ENCODE peak calls at places on chromosomes 13 and 19, in four cellular contexts. One of them, this sample, is unnamed.

GRCh38 chr13:37226966-37227365 is 121.5 kb upstream of the CSNK1A1L start:
- DNase-seq in omental fat pad: no peak
- DNase-seq in fibroblast of lung: no peak
- DNase-seq in Ammon's horn: no peak
- DNase-seq in this sample: no peak

GRCh38 chr19:2011169-2011568 is 4.3 kb downstream of the BTBD2 start:
- DNase-seq in omental fat pad: no peak
- DNase-seq in fibroblast of lung: no peak
- DNase-seq in Ammon's horn: no peak
- DNase-seq in this sample: no peak

GRCh38 chr13:28659611-28659970 is 661 bp downstream of the POMP start:
- DNase-seq in omental fat pad: no peak
- DNase-seq in fibroblast of lung: peak; percentile 57
- DNase-seq in Ammon's horn: no peak
- DNase-seq in this sample: no peak

GRCh38 chr13:62512194-62513141 is 1096.8 kb upstream of the PCDH20 start:
- DNase-seq in omental fat pad: no peak
- DNase-seq in fibroblast of lung: peak; percentile 36
- DNase-seq in Ammon's horn: peak; percentile 50
- DNase-seq in this sample: peak; percentile 56

GRCh38 chr13:106083620-106084350 is 451.7 kb downstream of the EFNB2 start:
- DNase-seq in omental fat pad: no peak
- DNase-seq in fibroblast of lung: peak; percentile 59
- DNase-seq in Ammon's horn: peak; percentile 43
- DNase-seq in this sample: no peak

GRCh38 chr13:102729560-102730275 is 34.9 kb upstream of the METTL21C start:
- DNase-seq in omental fat pad: no peak
- DNase-seq in fibroblast of lung: peak; percentile 92
- DNase-seq in Ammon's horn: no peak
- DNase-seq in this sample: peak; percentile 54

GRCh38 chr19:51607920-51608562 is 22.2 kb downstream of the SIGLEC5 start:
- DNase-seq in omental fat pad: peak; percentile 77
- DNase-seq in fibroblast of lung: peak; percentile 64
- DNase-seq in Ammon's horn: peak; percentile 64
- DNase-seq in this sample: no peak

GRCh38 chr13:30047154-30047874 is 196.9 kb upstream of the UBL3 start:
- DNase-seq in omental fat pad: no peak
- DNase-seq in fibroblast of lung: no peak
- DNase-seq in Ammon's horn: no peak
- DNase-seq in this sample: no peak

GRCh38 chr19:17436874-17437267 is 11.6 kb downstream of the TMEM221 start:
- DNase-seq in omental fat pad: no peak
- DNase-seq in fibroblast of lung: no peak
- DNase-seq in Ammon's horn: no peak
- DNase-seq in this sample: no peak

GRCh38 chr19:47467914-47468313 is 3.8 kb downstream of the SLC8A2 start:
- DNase-seq in omental fat pad: no peak
- DNase-seq in fibroblast of lung: no peak
- DNase-seq in Ammon's horn: no peak
- DNase-seq in this sample: no peak

GRCh38 chr13:23984541-23984940 is 87.2 kb upstream of the C1QTNF9B start:
- DNase-seq in omental fat pad: no peak
- DNase-seq in fibroblast of lung: no peak
- DNase-seq in Ammon's horn: no peak
- DNase-seq in this sample: no peak

GRCh38 chr13:110373617-110374016 is 66.5 kb downstream of the COL4A2 start:
- DNase-seq in omental fat pad: no peak
- DNase-seq in fibroblast of lung: no peak
- DNase-seq in Ammon's horn: no peak
- DNase-seq in this sample: no peak

GRCh38 chr13:70108276-70108845 is at the start of gene KLHL1:
- DNase-seq in omental fat pad: no peak
- DNase-seq in fibroblast of lung: no peak
- DNase-seq in Ammon's horn: peak; percentile 3
- DNase-seq in this sample: no peak

GRCh38 chr19:28224441-28224840 is 988.5 kb downstream of the UQCRFS1 start:
- DNase-seq in omental fat pad: no peak
- DNase-seq in fibroblast of lung: no peak
- DNase-seq in Ammon's horn: no peak
- DNase-seq in this sample: no peak

GRCh38 chr19:8638078-8638619 is 7.7 kb downstream of the NFILZ start:
- DNase-seq in omental fat pad: no peak
- DNase-seq in fibroblast of lung: no peak
- DNase-seq in Ammon's horn: peak; percentile 43
- DNase-seq in this sample: no peak

GRCh38 chr19:10390652-10391286 is 10.4 kb upstream of the TYK2 start:
- DNase-seq in omental fat pad: peak; percentile 55
- DNase-seq in fibroblast of lung: peak; percentile 78
- DNase-seq in Ammon's horn: peak; percentile 80
- DNase-seq in this sample: peak; percentile 54

GRCh38 chr19:19551862-19552192 is 13.8 kb downstream of the CILP2 start:
- DNase-seq in omental fat pad: no peak
- DNase-seq in fibroblast of lung: no peak
- DNase-seq in Ammon's horn: no peak
- DNase-seq in this sample: no peak

GRCh38 chr19:20359933-20360720 is 193.1 kb downstream of the ZNF486 start:
- DNase-seq in omental fat pad: no peak
- DNase-seq in fibroblast of lung: no peak
- DNase-seq in Ammon's horn: peak; percentile 14
- DNase-seq in this sample: no peak

GRCh38 chr19:19956431-19957075 is 55.8 kb downstream of the ZNF93 start:
- DNase-seq in omental fat pad: no peak
- DNase-seq in fibroblast of lung: no peak
- DNase-seq in Ammon's horn: peak; percentile 12
- DNase-seq in this sample: no peak

GRCh38 chr19:11995174-11995573 is 30.3 kb downstream of the ZNF763 start:
- DNase-seq in omental fat pad: no peak
- DNase-seq in fibroblast of lung: no peak
- DNase-seq in Ammon's horn: no peak
- DNase-seq in this sample: no peak

GRCh38 chr13:53821632-53822031 is 793.0 kb downstream of the OLFM4 start:
- DNase-seq in omental fat pad: no peak
- DNase-seq in fibroblast of lung: no peak
- DNase-seq in Ammon's horn: peak; percentile 57
- DNase-seq in this sample: no peak

GRCh38 chr19:6752257-6753177 is 13.0 kb downstream of the TRIP10 start:
- DNase-seq in omental fat pad: no peak
- DNase-seq in fibroblast of lung: no peak
- DNase-seq in Ammon's horn: no peak
- DNase-seq in this sample: no peak

GRCh38 chr13:80145291-80145690 is 195.6 kb downstream of the SPRY2 start:
- DNase-seq in omental fat pad: no peak
- DNase-seq in fibroblast of lung: no peak
- DNase-seq in Ammon's horn: no peak
- DNase-seq in this sample: no peak

GRCh38 chr13:66855110-66855509 is 375.0 kb downstream of the PCDH9 start:
- DNase-seq in omental fat pad: no peak
- DNase-seq in fibroblast of lung: peak; percentile 11
- DNase-seq in Ammon's horn: no peak
- DNase-seq in this sample: no peak

GRCh38 chr19:39145180-39145953 is 19.8 kb downstream of the PAK4 start:
- DNase-seq in omental fat pad: no peak
- DNase-seq in fibroblast of lung: no peak
- DNase-seq in Ammon's horn: peak; percentile 77
- DNase-seq in this sample: no peak